ENCODE peak calls at places on chromosome 6, in ten cellular contexts. One of them, this sample, is unnamed.

GRCh38 chr6:157090736-157091135 is 232.6 kb downstream of the TMEM242 start:
- DNase-seq in H54: no peak
- DNase-seq in NCI-H1105: no peak
- DNase-seq in renal cortical epithelial cell: no peak
- DNase-seq in Right ventricle myocardium superior: no peak
- DNase-seq in NAMALWA: no peak
- DNase-seq in ovary: no peak
- DNase-seq in epithelial cell of proximal tubule: no peak
- DNase-seq in BJ: no peak
- DNase-seq in cardiac muscle cell: no peak
- DNase-seq in this sample: no peak

GRCh38 chr6:140968062-140968461 is 1164.7 kb upstream of the GJE1 start:
- DNase-seq in cardiac muscle cell: no peak
- DNase-seq in ovary: no peak
- DNase-seq in BJ: no peak
- DNase-seq in NCI-H1105: no peak
- DNase-seq in NAMALWA: no peak
- DNase-seq in H54: no peak
- DNase-seq in epithelial cell of proximal tubule: no peak
- DNase-seq in Right ventricle myocardium superior: no peak
- DNase-seq in renal cortical epithelial cell: no peak
- DNase-seq in this sample: no peak

GRCh38 chr6:108957221-108957620 is 109.0 kb downstream of the ARMC2 start:
- DNase-seq in H54: no peak
- DNase-seq in Right ventricle myocardium superior: no peak
- DNase-seq in epithelial cell of proximal tubule: no peak
- DNase-seq in BJ: no peak
- DNase-seq in NCI-H1105: no peak
- DNase-seq in cardiac muscle cell: no peak
- DNase-seq in ovary: no peak
- DNase-seq in renal cortical epithelial cell: no peak
- DNase-seq in NAMALWA: no peak
- DNase-seq in this sample: no peak

GRCh38 chr6:3526962-3527796 is 70.3 kb upstream of the SLC22A23 start:
- DNase-seq in epithelial cell of proximal tubule: peak; percentile 31
- DNase-seq in Right ventricle myocardium superior: no peak
- DNase-seq in renal cortical epithelial cell: peak; percentile 65
- DNase-seq in BJ: no peak
- DNase-seq in H54: no peak
- DNase-seq in cardiac muscle cell: no peak
- DNase-seq in NAMALWA: no peak
- DNase-seq in ovary: no peak
- DNase-seq in NCI-H1105: no peak
- DNase-seq in this sample: no peak

GRCh38 chr6:54813901-54814300 is 32.7 kb upstream of the FAM83B start:
- DNase-seq in NCI-H1105: peak; percentile 95
- DNase-seq in renal cortical epithelial cell: no peak
- DNase-seq in NAMALWA: no peak
- DNase-seq in ovary: no peak
- DNase-seq in BJ: no peak
- DNase-seq in epithelial cell of proximal tubule: no peak
- DNase-seq in Right ventricle myocardium superior: no peak
- DNase-seq in H54: no peak
- DNase-seq in cardiac muscle cell: no peak
- DNase-seq in this sample: no peak

GRCh38 chr6:16947461-16948159 is 154.2 kb upstream of the STMND1 start:
- DNase-seq in renal cortical epithelial cell: peak; percentile 64
- DNase-seq in BJ: peak; percentile 100
- DNase-seq in cardiac muscle cell: peak; percentile 72
- DNase-seq in H54: no peak
- DNase-seq in NAMALWA: no peak
- DNase-seq in epithelial cell of proximal tubule: no peak
- DNase-seq in ovary: no peak
- DNase-seq in NCI-H1105: peak; percentile 82
- DNase-seq in Right ventricle myocardium superior: no peak
- DNase-seq in this sample: no peak

GRCh38 chr6:137536104-137536773 is 42.0 kb upstream of the OLIG3 start:
- DNase-seq in cardiac muscle cell: no peak
- DNase-seq in Right ventricle myocardium superior: no peak
- DNase-seq in NAMALWA: no peak
- DNase-seq in NCI-H1105: no peak
- DNase-seq in renal cortical epithelial cell: no peak
- DNase-seq in epithelial cell of proximal tubule: no peak
- DNase-seq in ovary: no peak
- DNase-seq in BJ: no peak
- DNase-seq in H54: no peak
- DNase-seq in this sample: no peak

GRCh38 chr6:39301606-39302005 is 12.6 kb downstream of the KCNK17 start:
- DNase-seq in ovary: no peak
- DNase-seq in cardiac muscle cell: no peak
- DNase-seq in BJ: no peak
- DNase-seq in renal cortical epithelial cell: no peak
- DNase-seq in NCI-H1105: no peak
- DNase-seq in H54: peak; percentile 41
- DNase-seq in epithelial cell of proximal tubule: no peak
- DNase-seq in Right ventricle myocardium superior: no peak
- DNase-seq in NAMALWA: peak; percentile 21
- DNase-seq in this sample: peak; percentile 45

GRCh38 chr6:17417817-17418216 is 24.4 kb downstream of the CAP2 start:
- DNase-seq in cardiac muscle cell: peak; percentile 54
- DNase-seq in H54: peak; percentile 60
- DNase-seq in Right ventricle myocardium superior: no peak
- DNase-seq in epithelial cell of proximal tubule: peak; percentile 66
- DNase-seq in renal cortical epithelial cell: peak; percentile 88
- DNase-seq in NCI-H1105: no peak
- DNase-seq in BJ: peak; percentile 89
- DNase-seq in ovary: no peak
- DNase-seq in NAMALWA: no peak
- DNase-seq in this sample: no peak

GRCh38 chr6:14423955-14424354 is 306.4 kb downstream of the CD83 start:
- DNase-seq in BJ: no peak
- DNase-seq in Right ventricle myocardium superior: no peak
- DNase-seq in epithelial cell of proximal tubule: no peak
- DNase-seq in ovary: no peak
- DNase-seq in H54: no peak
- DNase-seq in cardiac muscle cell: no peak
- DNase-seq in renal cortical epithelial cell: no peak
- DNase-seq in NCI-H1105: no peak
- DNase-seq in NAMALWA: no peak
- DNase-seq in this sample: no peak

This sample was measured in nephron progenitor cell.